ENCODE peak calls at places on chromosome 12, in eight cellular contexts. L is AG10803, F is T-cell, Z is left ventricle myocardium inferior, G is mesendoderm, C is tibial artery, O is skeletal muscle cell, N is H9. D is an unnamed sample.
A peak's percentile ranks its signal among the peaks of the same experiment; 100 is the strongest.

GRCh38 chr12:52245962-52246577 is 13.0 kb downstream of the KRT7 start:
- DNase-seq in G (no peak), F (no peak), Z (no peak), O (no peak), C (no peak), L (no peak), N (no peak), D (no peak)

GRCh38 chr12:25830456-25830855 is 128.0 kb upstream of the RASSF8 start:
- DNase-seq in Z (no peak), G (no peak), F (no peak), C (no peak), O (peak; percentile 70), L (peak; percentile 97), N (no peak), D (no peak)

GRCh38 chr12:108306014-108306501 is 33.1 kb downstream of the CMKLR1 start:
- DNase-seq in O (peak; percentile 69), F (no peak), L (peak; percentile 78), G (no peak), Z (no peak), N (no peak), C (no peak), D (no peak)

GRCh38 chr12:16604853-16605252 is 1.1 kb downstream of the LMO3 start:
- DNase-seq in G (peak; percentile 13), O (no peak), Z (no peak), N (no peak), L (no peak), F (no peak), C (no peak), D (peak; percentile 42)

GRCh38 chr12:46214668-46215429 is 54.0 kb downstream of the SLC38A1 start:
- DNase-seq in Z (no peak), O (no peak), C (no peak), L (peak; percentile 6), N (no peak), G (no peak), F (peak; percentile 85), D (no peak)

GRCh38 chr12:42854208-42854607 is 264.7 kb upstream of the PRICKLE1 start:
- DNase-seq in O (peak; percentile 4), G (no peak), Z (no peak), F (no peak), N (no peak), L (no peak), C (no peak), D (no peak)

GRCh38 chr12:98998697-98999299 is 353.7 kb downstream of the APAF1 start:
- DNase-seq in C (no peak), N (no peak), L (peak; percentile 48), Z (no peak), F (no peak), G (peak; percentile 47), O (peak; percentile 2), D (no peak)

GRCh38 chr12:124832856-124833255 is 30.8 kb downstream of the SCARB1 start:
- DNase-seq in Z (no peak), O (no peak), G (peak; percentile 75), N (no peak), L (no peak), C (no peak), F (no peak), D (no peak)

GRCh38 chr12:6072302-6072752 is 52.1 kb downstream of the VWF start:
- DNase-seq in N (no peak), C (no peak), G (no peak), Z (no peak), L (peak; percentile 75), O (no peak), F (no peak), D (no peak)

GRCh38 chr12:80189241-80189640 is 89.9 kb downstream of the OTOGL start:
- DNase-seq in Z (no peak), N (no peak), F (no peak), L (peak; percentile 90), O (peak; percentile 71), G (no peak), C (no peak), D (no peak)

GRCh38 chr12:116152268-116152667 is 125.2 kb downstream of the MED13L start:
- DNase-seq in Z (no peak), C (no peak), F (no peak), G (no peak), L (peak; percentile 83), N (no peak), O (peak; percentile 70), D (no peak)

GRCh38 chr12:81542065-81542464 is 217.1 kb downstream of the PPFIA2 start:
- DNase-seq in Z (no peak), C (no peak), F (no peak), G (peak; percentile 51), O (no peak), L (no peak), N (peak; percentile 34), D (no peak)

GRCh38 chr12:57518176-57518919 is 2.0 kb downstream of the DDIT3 start:
- DNase-seq in N (no peak), G (no peak), F (no peak), C (no peak), L (peak; percentile 47), Z (no peak), O (no peak), D (no peak)

GRCh38 chr12:52691076-52691764 is 11.0 kb upstream of the KRT1 start:
- DNase-seq in L (no peak), N (peak; percentile 54), C (no peak), O (no peak), F (peak; percentile 60), Z (no peak), G (no peak), D (no peak)

GRCh38 chr12:100481021-100481420 is 7.4 kb downstream of the NR1H4 start:
- DNase-seq in N (no peak), C (no peak), O (no peak), L (no peak), F (no peak), G (no peak), Z (no peak), D (no peak)

GRCh38 chr12:3795096-3795799 is 42.3 kb upstream of the CRACR2A start:
- DNase-seq in L (no peak), C (no peak), Z (no peak), F (no peak), O (no peak), N (no peak), G (no peak), D (no peak)

GRCh38 chr12:107131832-107132616 is 38.7 kb upstream of the CRY1 start:
- DNase-seq in Z (no peak), L (peak; percentile 61), C (no peak), G (peak; percentile 80), N (peak; percentile 41), F (no peak), O (peak; percentile 19), D (no peak)

GRCh38 chr12:121656122-121656521 is 13.3 kb downstream of the MORN3 start:
- DNase-seq in Z (no peak), N (no peak), O (no peak), L (no peak), G (no peak), F (no peak), C (no peak), D (no peak)

GRCh38 chr12:62933871-62934798 is 815 bp downstream of the PPM1H start:
- DNase-seq in Z (peak; percentile 60), O (no peak), F (no peak), N (peak; percentile 67), C (peak; percentile 25), L (peak; percentile 23), G (peak; percentile 65), D (peak; percentile 70)

GRCh38 chr12:32650508-32650907 is 28.6 kb upstream of the DNM1L start:
- DNase-seq in L (no peak), F (no peak), O (no peak), G (peak; percentile 42), C (no peak), Z (no peak), N (no peak), D (no peak)

GRCh38 chr12:95959107-95959506 is 16.0 kb downstream of the AMDHD1 start:
- DNase-seq in N (no peak), C (no peak), Z (no peak), F (no peak), L (peak; percentile 10), G (peak; percentile 54), O (no peak), D (no peak)

GRCh38 chr12:88993655-88994054 is 358.6 kb downstream of the DUSP6 start:
- DNase-seq in Z (no peak), N (no peak), O (peak; percentile 39), C (no peak), F (no peak), G (peak; percentile 69), L (peak; percentile 80), D (no peak)

GRCh38 chr12:68559984-68560822 is 50.5 kb upstream of the RAP1B start:
- DNase-seq in G (peak; percentile 63), C (peak; percentile 47), Z (peak; percentile 34), O (no peak), N (peak; percentile 53), F (no peak), L (peak; percentile 65), D (peak; percentile 61)

GRCh38 chr12:106709068-106709511 is 65.4 kb upstream of the RIC8B start:
- DNase-seq in Z (no peak), F (no peak), N (no peak), C (no peak), O (no peak), G (peak; percentile 24), L (no peak), D (no peak)

GRCh38 chr12:68957273-68957672 is 24.3 kb upstream of the CPM start:
- DNase-seq in L (peak; percentile 56), O (no peak), N (no peak), G (no peak), C (no peak), Z (no peak), F (no peak), D (no peak)

GRCh38 chr12:8554451-8555195 is 13.9 kb upstream of the CLEC4E start:
- DNase-seq in O (no peak), N (no peak), F (no peak), G (peak; percentile 86), C (no peak), L (no peak), Z (no peak), D (no peak)

GRCh38 chr12:110694330-110694891 is 5.5 kb upstream of the HVCN1 start:
- DNase-seq in F (no peak), Z (peak; percentile 66), L (no peak), O (no peak), G (no peak), N (no peak), C (peak; percentile 54), D (peak; percentile 77)

GRCh38 chr12:62601765-62602444 is 135.3 kb downstream of the MON2 start:
- DNase-seq in C (no peak), O (no peak), L (no peak), F (no peak), N (no peak), Z (no peak), G (no peak), D (no peak)

GRCh38 chr12:120842595-120842994 is 61.6 kb downstream of the SPPL3 start:
- DNase-seq in L (no peak), O (no peak), Z (no peak), G (no peak), F (no peak), C (no peak), N (no peak), D (no peak)

GRCh38 chr12:75910452-75910722 is 121.2 kb downstream of the PHLDA1 start:
- DNase-seq in F (no peak), L (no peak), O (no peak), C (no peak), G (no peak), N (no peak), Z (no peak), D (no peak)

GRCh38 chr12:83161451-83161850 is 474.7 kb downstream of the TMTC2 start:
- DNase-seq in C (no peak), L (peak; percentile 18), Z (no peak), N (no peak), G (no peak), F (no peak), O (peak; percentile 9), D (no peak)

GRCh38 chr12:57097554-57097835 is 8.6 kb downstream of the NAB2 start:
- DNase-seq in N (no peak), L (no peak), F (no peak), O (no peak), C (no peak), G (no peak), Z (no peak), D (no peak)

GRCh38 chr12:74129702-74130101 is 407.9 kb upstream of the ATXN7L3B start:
- DNase-seq in L (no peak), O (peak; percentile 17), F (no peak), C (no peak), N (no peak), Z (no peak), G (no peak), D (no peak)

GRCh38 chr12:117685115-117685926 is 283.5 kb downstream of the KSR2 start:
- DNase-seq in N (peak; percentile 97), O (peak; percentile 76), F (no peak), L (peak; percentile 97), C (peak; percentile 83), Z (no peak), G (peak; percentile 99), D (peak; percentile 35)

D was measured in Right ventricle myocardium superior.